ENCODE peak calls at places on chromosome 14, in five cellular contexts. C, R, B, I and A are unnamed samples.

GRCh38 chr14:65588426-65589140 is 176.1 kb downstream of the FUT8 start:
- DNase-seq in C (no peak), R (no peak), B (no peak), I (no peak), A (no peak)

GRCh38 chr14:41302776-41303175 is 303.9 kb upstream of the LRFN5 start:
- DNase-seq in C (no peak), R (no peak), B (no peak), I (no peak), A (no peak)

GRCh38 chr14:75328575-75328974 is 49.9 kb downstream of the FOS start:
- DNase-seq in C (no peak), R (no peak), B (no peak), I (peak), A (no peak)

GRCh38 chr14:96065661-96066459 is 26.7 kb downstream of the C14orf132 start:
- DNase-seq in C (peak), R (no peak), B (no peak), I (no peak), A (no peak)

GRCh38 chr14:28831126-28831525 is 64.5 kb downstream of the FOXG1 start:
- DNase-seq in C (no peak), R (peak), B (no peak), I (no peak), A (no peak)

GRCh38 chr14:75837151-75837787 is 144.5 kb downstream of the TGFB3 start:
- DNase-seq in C (no peak), R (no peak), B (no peak), I (no peak), A (no peak)

GRCh38 chr14:62077676-62078261 is 315.5 kb downstream of the SNAPC1 start:
- DNase-seq in C (no peak), R (peak), B (no peak), I (no peak), A (no peak)

GRCh38 chr14:74400328-74400727 is 25.7 kb downstream of the SYNDIG1L start:
- DNase-seq in C (no peak), R (no peak), B (no peak), I (no peak), A (no peak)

GRCh38 chr14:62689741-62690140 is 355.5 kb downstream of the KCNH5 start:
- DNase-seq in C (no peak), R (no peak), B (no peak), I (peak), A (no peak)

GRCh38 chr14:70086685-70087379 is 101.9 kb downstream of the SLC8A3 start:
- DNase-seq in C (peak), R (no peak), B (no peak), I (peak), A (no peak)

GRCh38 chr14:60980811-60981625 is at the start of the genes SLC38A6 and TRMT5:
- DNase-seq in C (peak), R (peak), B (peak), I (peak), A (peak)

GRCh38 chr14:20857630-20858261 is 33.4 kb upstream of the RNASE3 start:
- DNase-seq in C (peak), R (no peak), B (peak), I (peak), A (peak)

GRCh38 chr14:35366048-35366428 is 38.5 kb downstream of the NFKBIA start:
- DNase-seq in C (no peak), R (no peak), B (no peak), I (no peak), A (no peak)
- TF ChIP-seq REST in C (no peak), R (no peak), B (no peak), I (no peak), A (no peak)

GRCh38 chr14:63727231-63727735 is 582 bp downstream of the SGPP1 start:
- DNase-seq in C (peak), R (no peak), B (peak), I (no peak), A (no peak)
- TF ChIP-seq GABPA in C (no peak), R (no peak), B (no peak), I (no peak), A (no peak)

GRCh38 chr14:77043984-77044485 is 15.5 kb upstream of the IRF2BPL start:
- DNase-seq in C (no peak), R (no peak), B (no peak), I (no peak), A (no peak)
- H3K27ac ChIP-seq in C (peak), R (no peak), B (peak), I (peak), A (peak)

GRCh38 chr14:51963164-51963733 is 26.1 kb upstream of the RTRAF start:
- DNase-seq in C (no peak), R (no peak), B (no peak), I (no peak), A (no peak)

GRCh38 chr14:51959928-51960327 is 29.4 kb upstream of the RTRAF start:
- DNase-seq in C (no peak), R (no peak), B (no peak), I (no peak), A (no peak)

GRCh38 chr14:51957950-51958349 is 31.4 kb upstream of the RTRAF start:
- DNase-seq in C (no peak), R (no peak), B (no peak), I (no peak), A (no peak)

GRCh38 chr14:51967521-51967920 is 21.8 kb upstream of the RTRAF start:
- DNase-seq in C (no peak), R (no peak), B (no peak), I (no peak), A (no peak)

GRCh38 chr14:51962678-51963077 is 26.7 kb upstream of the RTRAF start:
- DNase-seq in C (no peak), R (no peak), B (no peak), I (no peak), A (no peak)
- TF ChIP-seq REST in C (no peak), R (no peak), B (no peak), I (no peak), A (no peak)

GRCh38 chr14:47976139-47976538 is 300.7 kb upstream of the MDGA2 start:
- DNase-seq in C (no peak), R (no peak), B (no peak), I (no peak), A (no peak)
- TF ChIP-seq GABPA in C (no peak), R (no peak), B (no peak), I (no peak), A (no peak)

DNA sequence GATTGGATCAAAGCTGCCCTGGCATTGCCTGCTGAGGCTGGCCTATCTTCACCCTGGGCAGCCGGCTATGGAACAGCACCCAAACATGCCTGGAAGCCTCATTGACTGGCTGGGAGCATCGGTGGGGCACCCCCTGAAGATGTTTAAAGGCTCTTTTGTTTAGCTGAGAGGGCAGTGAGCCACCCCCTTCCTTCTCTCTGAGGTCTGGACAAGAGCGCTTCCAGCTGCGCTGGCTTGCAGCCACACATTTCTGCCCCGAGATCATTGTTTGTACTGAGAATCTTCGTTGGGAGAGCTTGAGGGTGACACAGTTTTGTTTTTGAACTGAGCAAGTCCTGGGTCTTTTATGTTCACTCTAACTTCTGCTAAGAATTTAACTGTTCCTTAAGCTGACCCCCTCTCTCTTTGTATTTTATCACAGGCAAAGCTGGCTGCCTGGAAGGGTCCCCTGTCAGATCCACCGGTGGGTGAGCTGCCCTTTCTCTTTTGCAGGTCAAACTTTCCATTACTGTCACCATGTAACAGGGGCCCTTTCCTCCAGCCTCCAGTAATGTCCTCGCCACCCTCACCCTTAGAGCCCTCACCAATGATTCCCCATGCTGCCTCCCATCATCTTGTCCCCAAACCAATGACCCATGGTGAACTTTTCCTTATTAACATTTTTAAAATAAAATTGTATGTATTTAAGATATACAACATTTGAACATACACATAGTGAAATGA is 212.2 kb downstream of the KIF26A start:
- DNase-seq in C (peak), R (no peak), B (no peak), I (no peak), A (no peak)
- H3K27ac ChIP-seq in C (no peak), R (no peak), B (no peak), I (no peak), A (no peak)

DNA sequence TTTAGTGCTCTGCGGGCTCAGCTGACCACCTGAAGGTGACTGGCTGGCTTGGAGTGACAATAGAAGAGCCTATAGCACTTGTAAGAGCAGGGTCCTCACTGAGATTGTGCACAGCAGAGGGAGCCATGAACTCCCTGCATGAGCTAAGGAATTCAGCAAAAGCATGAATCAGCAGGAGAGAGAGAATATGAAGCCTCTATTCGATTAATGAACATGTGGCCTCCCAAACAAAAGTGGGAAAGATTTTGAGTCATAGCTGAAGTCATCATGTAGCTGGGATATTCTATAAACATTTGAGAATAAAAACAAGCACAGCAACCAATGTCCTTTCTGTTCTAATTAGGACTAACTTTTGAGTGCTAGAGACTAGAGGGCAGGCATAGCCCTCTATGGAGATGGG is 626.6 kb downstream of the DIO2 start:
- DNase-seq in C (no peak), R (no peak), B (no peak), I (no peak), A (no peak)
- TF ChIP-seq REST in C (no peak), R (no peak), B (no peak), I (no peak), A (no peak)

DNA sequence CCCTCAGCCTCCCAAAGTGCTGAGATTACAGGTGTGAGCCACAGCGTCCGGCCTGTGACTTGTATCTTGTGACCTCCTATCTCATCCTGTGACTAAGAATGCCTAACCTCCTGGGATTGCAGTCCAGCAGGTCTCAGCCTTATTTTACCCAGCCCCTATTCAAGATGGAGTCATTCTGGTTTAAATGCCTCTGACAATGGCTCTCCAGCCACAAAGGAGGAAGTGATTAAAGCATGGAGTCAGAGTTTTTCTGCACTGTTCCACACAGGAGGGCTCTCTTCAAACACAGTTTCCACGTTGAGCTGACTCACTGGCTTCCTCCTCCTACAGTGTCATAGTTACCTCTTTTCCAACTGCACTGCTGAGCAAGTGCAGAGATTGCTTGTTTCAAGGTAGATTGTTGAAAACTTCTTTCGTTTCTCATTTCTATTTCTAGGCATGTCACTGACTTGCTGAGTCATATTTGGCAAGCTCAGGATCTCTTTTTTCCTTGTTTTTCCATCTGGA is 383.8 kb downstream of the PCNX1 start:
- DNase-seq in C (no peak), R (peak), B (no peak), I (peak), A (peak)
- TF ChIP-seq GABPA in C (no peak), R (no peak), B (no peak), I (no peak), A (no peak)